ENCODE peak calls at places on chromosomes 6 and 20, in six cellular contexts. F, N, C, X, D and I are unnamed samples.
A peak's percentile ranks its signal among the peaks of the same experiment; 100 is the strongest.

GRCh38 chr6:151773382-151773781 is 34.1 kb upstream of the ESR1 start:
- DNase-seq in X (no peak), F (no peak), D (no peak), C (no peak), N (no peak), I (no peak)

GRCh38 chr6:19024737-19025136 is 637.6 kb downstream of the RNF144B start:
- DNase-seq in X (no peak), N (peak; percentile 31), F (no peak), C (peak; percentile 25), D (peak; percentile 37), I (no peak)

GRCh38 chr20:62707981-62708521 is 585 bp upstream of the NTSR1 start:
- DNase-seq in N (no peak), F (no peak), D (peak; percentile 70), C (peak; percentile 51), X (no peak), I (peak; percentile 86)

GRCh38 chr20:59364611-59365010 is 64.2 kb downstream of the EDN3 start:
- DNase-seq in N (no peak), F (no peak), D (no peak), C (no peak), X (no peak), I (no peak)

GRCh38 chr6:11747021-11747420 is 31.6 kb downstream of the ADTRP start:
- DNase-seq in F (no peak), X (no peak), C (no peak), N (peak; percentile 17), D (no peak), I (no peak)

GRCh38 chr6:137102851-137103492 is 58.2 kb upstream of the IL20RA start:
- DNase-seq in N (no peak), F (peak; percentile 51), C (no peak), X (no peak), D (no peak), I (no peak)

GRCh38 chr20:58877374-58878360 is 25.2 kb downstream of the GNAS start:
- DNase-seq in X (no peak), N (no peak), D (peak; percentile 35), F (no peak), C (no peak), I (no peak)

GRCh38 chr6:24925661-24926060 is 10.1 kb downstream of the RIPOR2 start:
- DNase-seq in F (no peak), D (no peak), X (no peak), N (no peak), C (no peak), I (no peak)